ENCODE peak calls at places on chromosome 22, in six cellular contexts. C is uterus, B is heart right ventricle, X is cardiac fibroblast, H is A549, T is psoas muscle. P is an unnamed sample.

GRCh38 chr22:47199261-47199948 is 437.0 kb downstream of the TBC1D22A start:
- DNase-seq in C (no peak), B (no peak), X (no peak), H (no peak), T (no peak), P (peak)

GRCh38 chr22:30781271-30781875 is 86.7 kb downstream of the OSBP2 start:
- DNase-seq in C (no peak), B (no peak), X (no peak), H (no peak), T (no peak), P (no peak)

GRCh38 chr22:50722716-50723428 is 15.1 kb upstream of the ACR start:
- DNase-seq in C (no peak), B (no peak), X (no peak), H (no peak), T (no peak), P (no peak)

GRCh38 chr22:44024288-44024908 is at the start of gene PARVB:
- DNase-seq in C (no peak), B (peak), X (no peak), H (peak), T (peak), P (no peak)

GRCh38 chr22:36977401-36977861 is 41.8 kb downstream of the TST start:
- DNase-seq in C (peak), B (peak), X (peak), H (peak), T (peak), P (peak)

GRCh38 chr22:50600541-50600940 is at the start of gene MAPK8IP2:
- DNase-seq in C (no peak), B (no peak), X (no peak), H (no peak), T (no peak), P (no peak)

GRCh38 chr22:46085831-46086576 is 64.3 kb upstream of the PPARA start:
- DNase-seq in C (peak), B (peak), X (peak), H (peak), T (peak), P (peak)

GRCh38 chr22:24834845-24835570 is 29.0 kb downstream of the SGSM1 start:
- DNase-seq in C (no peak), B (no peak), X (no peak), H (peak), T (no peak), P (no peak)

GRCh38 chr22:48096411-48096810 is 1334.0 kb downstream of the TBC1D22A start:
- DNase-seq in C (peak), B (no peak), X (no peak), H (no peak), T (no peak), P (no peak)

GRCh38 chr22:20536590-20537324 is 29.3 kb downstream of the MED15 start:
- DNase-seq in C (no peak), B (peak), X (no peak), H (no peak), T (no peak), P (no peak)

GRCh38 chr22:39725351-39726035 is 154.9 kb downstream of the CACNA1I start:
- DNase-seq in C (no peak), B (no peak), X (no peak), H (no peak), T (no peak), P (no peak)

GRCh38 chr22:29493636-29494035 is 13.6 kb downstream of the NEFH start:
- DNase-seq in C (no peak), B (no peak), X (no peak), H (no peak), T (no peak), P (no peak)

GRCh38 chr22:21712751-21713427 is 22.7 kb downstream of the YPEL1 start:
- DNase-seq in C (peak), B (peak), X (peak), H (peak), T (peak), P (no peak)

GRCh38 chr22:26323013-26323412 is 106.0 kb upstream of the ASPHD2 start:
- DNase-seq in C (no peak), B (no peak), X (no peak), H (no peak), T (no peak), P (no peak)

GRCh38 chr22:50599816-50600454 is 658 bp upstream of the MAPK8IP2 start:
- DNase-seq in C (no peak), B (peak), X (peak), H (no peak), T (peak), P (no peak)

GRCh38 chr22:42399315-42400271 is 32.6 kb downstream of the NFAM1 start:
- DNase-seq in C (no peak), B (peak), X (no peak), H (no peak), T (no peak), P (no peak)

GRCh38 chr22:39152511-39153219 is at the start of gene CBX7:
- DNase-seq in C (peak), B (peak), X (peak), H (peak), T (peak), P (peak)

GRCh38 chr22:40251106-40251505 is 73.4 kb downstream of the TNRC6B start:
- DNase-seq in C (no peak), B (no peak), X (no peak), H (no peak), T (no peak), P (no peak)

GRCh38 chr22:39621826-39622225 is 51.3 kb downstream of the CACNA1I start:
- DNase-seq in C (no peak), B (no peak), X (no peak), H (no peak), T (no peak), P (no peak)

GRCh38 chr22:42919199-42919598 is 62.1 kb upstream of the ARFGAP3 start:
- DNase-seq in C (no peak), B (no peak), X (no peak), H (peak), T (no peak), P (no peak)

GRCh38 chr22:49300241-49300640 is 527.4 kb downstream of the BRD1 start:
- DNase-seq in C (no peak), B (no peak), X (no peak), H (no peak), T (no peak), P (no peak)

GRCh38 chr22:38756631-38757463 is 1.0 kb upstream of the SUN2 start:
- DNase-seq in C (no peak), B (no peak), X (no peak), H (no peak), T (no peak), P (no peak)

GRCh38 chr22:49163258-49163959 is 664.3 kb downstream of the BRD1 start:
- DNase-seq in C (no peak), B (no peak), X (no peak), H (no peak), T (no peak), P (no peak)

GRCh38 chr22:38850941-38851849 is 7.4 kb upstream of the NPTXR start:
- DNase-seq in C (no peak), B (no peak), X (peak), H (peak), T (no peak), P (no peak)

GRCh38 chr22:38403806-38404205 is 51.2 kb downstream of the KCNJ4 start:
- DNase-seq in C (no peak), B (no peak), X (no peak), H (no peak), T (no peak), P (no peak)

GRCh38 chr22:19039796-19040580 is 82.2 kb downstream of the DGCR2 start:
- DNase-seq in C (no peak), B (no peak), X (no peak), H (no peak), T (no peak), P (no peak)

GRCh38 chr22:31230871-31231621 is 18.9 kb downstream of the LIMK2 start:
- DNase-seq in C (peak), B (no peak), X (peak), H (peak), T (no peak), P (peak)

GRCh38 chr22:37806409-37807338 is 1.1 kb upstream of the GCAT start:
- DNase-seq in C (peak), B (no peak), X (peak), H (peak), T (no peak), P (no peak)

GRCh38 chr22:19139974-19140373 is 4.5 kb downstream of the ESS2 start:
- DNase-seq in C (no peak), B (no peak), X (no peak), H (no peak), T (no peak), P (no peak)

GRCh38 chr22:17802411-17802810 is 28.1 kb upstream of the BID start:
- DNase-seq in C (no peak), B (no peak), X (no peak), H (no peak), T (no peak), P (no peak)

GRCh38 chr22:39250131-39250530 is 5.3 kb upstream of the PDGFB start:
- DNase-seq in C (no peak), B (no peak), X (no peak), H (no peak), T (no peak), P (no peak)

GRCh38 chr22:35330258-35330861 is 30.7 kb downstream of the TOM1 start:
- DNase-seq in C (peak), B (peak), X (peak), H (no peak), T (peak), P (peak)

GRCh38 chr22:49351761-49352221 is 475.9 kb downstream of the BRD1 start:
- DNase-seq in C (no peak), B (no peak), X (no peak), H (no peak), T (no peak), P (no peak)

GRCh38 chr22:42432020-42432596 is at the start of gene NFAM1:
- DNase-seq in C (no peak), B (peak), X (no peak), H (no peak), T (peak), P (no peak)

GRCh38 chr22:29032584-29032983 is 29.0 kb downstream of the C22orf31 start:
- DNase-seq in C (peak), B (no peak), X (peak), H (peak), T (no peak), P (no peak)

GRCh38 chr22:35811670-35812069 is 94.0 kb downstream of the APOL5 start:
- DNase-seq in C (no peak), B (no peak), X (no peak), H (no peak), T (no peak), P (no peak)

DNA sequence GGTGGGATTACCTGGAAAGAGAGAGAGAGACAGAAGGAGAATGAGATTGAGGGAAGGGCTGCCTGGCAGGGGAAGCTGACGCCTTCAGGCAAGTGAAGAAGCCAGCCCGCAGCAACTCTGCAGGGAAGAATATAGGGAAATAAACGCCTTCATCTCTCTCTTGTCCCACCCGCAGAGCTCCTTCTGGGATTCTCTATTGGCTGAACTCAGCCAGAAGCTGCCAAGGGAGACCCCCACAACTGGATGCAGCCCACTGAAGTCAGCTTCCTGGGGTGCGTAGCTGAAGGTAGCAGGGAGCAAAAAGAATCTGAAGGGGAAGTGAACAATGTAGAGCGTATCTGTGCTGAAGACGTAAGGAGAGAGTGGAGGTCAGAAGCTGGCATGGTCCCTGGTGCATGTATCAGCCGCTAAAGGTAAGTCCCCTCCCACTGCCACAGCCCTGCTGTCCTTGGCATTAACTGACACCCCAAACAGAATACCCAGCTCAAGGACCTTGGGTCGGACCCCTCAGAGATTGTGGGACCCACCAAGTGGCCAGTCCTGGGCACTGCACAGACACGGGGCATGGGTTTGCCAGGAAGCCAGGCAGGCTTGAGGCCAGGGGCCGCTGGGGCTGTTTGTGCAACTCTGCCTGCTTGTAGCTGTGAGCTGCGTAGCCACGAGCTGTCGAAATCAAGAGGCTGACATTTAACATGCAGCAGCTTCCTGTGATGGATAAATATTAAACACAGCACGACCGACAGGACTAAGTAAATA is 469.9 kb downstream of the MN1 start:
- DNase-seq in C (no peak), B (peak), X (peak), H (peak), T (peak), P (peak)
- TF ChIP-seq CTCF in C (peak), B (peak), X (peak), H (peak), T (peak), P (peak)

GRCh38 chr22:22802346-22802970 is 85.2 kb upstream of the IGLL5 start:
- DNase-seq in C (no peak), B (no peak), X (no peak), H (peak), T (no peak), P (no peak)
- TF ChIP-seq CTCF in C (no peak), B (no peak), X (peak), H (no peak), T (no peak), P (no peak)

DNA sequence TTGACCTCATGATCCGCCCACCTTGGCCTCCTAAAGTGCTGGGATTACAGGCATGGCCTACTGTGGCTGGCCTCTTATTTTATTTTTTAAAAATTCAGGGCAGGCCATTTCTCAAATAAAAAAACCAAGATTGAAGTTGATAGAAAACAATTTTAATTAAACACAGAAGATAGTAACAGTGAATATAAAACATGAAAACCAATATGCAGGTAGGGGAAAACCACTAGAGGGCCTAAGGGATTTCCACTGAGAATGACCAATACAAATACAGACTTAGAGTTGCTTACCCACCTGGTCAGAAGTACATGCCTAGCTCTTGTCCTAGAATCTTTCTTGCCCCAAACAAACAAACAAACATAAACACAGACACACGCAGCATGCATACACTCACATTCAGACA is 1.7 kb upstream of the RTCB start:
- DNase-seq in C (no peak), B (no peak), X (peak), H (peak), T (no peak), P (no peak)
- TF ChIP-seq CTCF in C (no peak), B (no peak), X (peak), H (peak), T (no peak), P (no peak)

GRCh38 chr22:41367039-41367679 is 14.6 kb upstream of the TEF start:
- DNase-seq in C (peak), B (peak), X (peak), H (peak), T (peak), P (peak)
- TF ChIP-seq CTCF in C (peak), B (peak), X (peak), H (no peak), T (peak), P (no peak)